ENCODE peak calls at places on chromosome 1, in five cellular contexts. J, M, N, G and S are unnamed samples.

GRCh38 chr1:41868241-41868953 is 50.3 kb downstream of the HIVEP3 start:
- DNase-seq in N (peak), M (no peak), J (no peak), G (no peak), S (no peak)

GRCh38 chr1:29732438-29732837 is 496.1 kb downstream of the PTPRU start:
- DNase-seq in N (no peak), J (no peak), G (no peak), M (no peak), S (no peak)

GRCh38 chr1:220810179-220810653 is 23.5 kb downstream of the MTARC1 start:
- DNase-seq in M (peak), J (peak), G (peak), N (peak), S (peak)

GRCh38 chr1:196873385-196873784 is 14.5 kb upstream of the CFHR4 start:
- DNase-seq in G (no peak), M (no peak), J (no peak), N (no peak), S (no peak)

GRCh38 chr1:200211157-200211556 is 183.6 kb downstream of the NR5A2 start:
- DNase-seq in N (no peak), M (no peak), J (peak), G (no peak), S (no peak)

GRCh38 chr1:81337226-81337625 is 463.5 kb upstream of the ADGRL2 start:
- DNase-seq in N (no peak), G (no peak), M (no peak), J (no peak), S (no peak)

GRCh38 chr1:50968021-50968883 is 1.8 kb upstream of the CDKN2C start:
- DNase-seq in G (peak), M (peak), N (peak), J (peak), S (peak)

GRCh38 chr1:26277261-26277661 is 2.6 kb upstream of the SH3BGRL3 start:
- DNase-seq in G (no peak), J (no peak), M (no peak), N (no peak), S (no peak)

GRCh38 chr1:14924012-14924452 is 229.5 kb upstream of the TMEM51 start:
- DNase-seq in G (peak), J (peak), N (peak), M (no peak), S (peak)

GRCh38 chr1:51070011-51070410 is 32.0 kb upstream of the C1orf185 start:
- DNase-seq in N (no peak), M (no peak), J (no peak), G (no peak), S (no peak)

GRCh38 chr1:119935915-119936314 is 39.6 kb upstream of the ADAM30 start:
- DNase-seq in N (no peak), J (no peak), M (no peak), G (no peak), S (no peak)

GRCh38 chr1:184860985-184861754 is 106.5 kb upstream of the EDEM3 start:
- DNase-seq in N (no peak), J (no peak), G (no peak), M (no peak), S (peak)

GRCh38 chr1:46401964-46402626 is 8.0 kb downstream of the FAAH start:
- DNase-seq in M (no peak), G (peak), J (no peak), N (no peak), S (peak)

GRCh38 chr1:116806245-116806644 is 52.0 kb downstream of the CD2 start:
- DNase-seq in J (no peak), G (no peak), M (no peak), N (peak), S (no peak)

GRCh38 chr1:108817016-108817415 is 39.9 kb downstream of the AKNAD1 start:
- DNase-seq in M (no peak), J (peak), G (no peak), N (no peak), S (peak)